ENCODE peak calls at places on chromosomes 7 and 10, in four cellular contexts. E is fibroblast of lung, U is amygdala, F is HEK293T. J is an unnamed sample.
A peak's percentile ranks its signal among the peaks of the same experiment; 100 is the strongest.

GRCh38 chr7:12066561-12066960 is 144.5 kb upstream of the TMEM106B start:
- DNase-seq in E (no peak), U (no peak), F (no peak), J (no peak)

GRCh38 chr7:42492895-42493294 is 255.9 kb upstream of the GLI3 start:
- DNase-seq in E (no peak), U (no peak), F (no peak), J (no peak)

GRCh38 chr7:131244259-131244852 is 83.3 kb upstream of the MKLN1 start:
- DNase-seq in E (peak; percentile 94), U (no peak), F (no peak), J (peak; percentile 96)

GRCh38 chr7:8251195-8251594 is 10.8 kb downstream of the ICA1 start:
- DNase-seq in E (no peak), U (no peak), F (no peak), J (peak; percentile 8)

GRCh38 chr10:86757110-86757790 is 831 bp downstream of the BMPR1A start:
- DNase-seq in E (peak; percentile 70), U (peak; percentile 60), F (peak; percentile 25), J (peak; percentile 72)

GRCh38 chr7:142813262-142813661 is 41.6 kb upstream of the EPHB6 start:
- DNase-seq in E (no peak), U (no peak), F (no peak), J (peak; percentile 88)

GRCh38 chr10:31768467-31768866 is 160.2 kb downstream of the ARHGAP12 start:
- DNase-seq in E (peak; percentile 89), U (no peak), F (no peak), J (peak; percentile 69)

GRCh38 chr7:31105256-31105950 is 53.3 kb downstream of the ADCYAP1R1 start:
- DNase-seq in E (no peak), U (no peak), F (no peak), J (no peak)

GRCh38 chr10:85646312-85646711 is 720.3 kb downstream of the GRID1 start:
- DNase-seq in E (no peak), U (no peak), F (no peak), J (no peak)

GRCh38 chr10:99560277-99561126 is 27.8 kb downstream of the NKX2-3 start:
- DNase-seq in E (peak; percentile 47), U (no peak), F (peak; percentile 84), J (peak; percentile 59)

GRCh38 chr7:157962458-157963306 is 624.9 kb downstream of the PTPRN2 start:
- DNase-seq in E (no peak), U (no peak), F (no peak), J (no peak)

GRCh38 chr7:79420464-79420863 is 33.0 kb downstream of the MAGI2 start:
- DNase-seq in E (peak; percentile 99), U (no peak), F (peak; percentile 28), J (peak; percentile 89)

GRCh38 chr10:36676321-36677169 is 448.9 kb upstream of the ANKRD30A start:
- DNase-seq in E (peak; percentile 26), U (no peak), F (no peak), J (peak; percentile 31)

GRCh38 chr10:104277785-104278184 is 8.8 kb downstream of the GSTO2 start:
- DNase-seq in E (no peak), U (no peak), F (no peak), J (no peak)

GRCh38 chr10:1347525-1347924 is 291.3 kb downstream of the WDR37 start:
- DNase-seq in E (no peak), U (no peak), F (no peak), J (no peak)

GRCh38 chr10:103066141-103067098 is 126.7 kb downstream of the NT5C2 start:
- DNase-seq in E (no peak), U (no peak), F (no peak), J (no peak)

GRCh38 chr7:179209-179681 is 13.1 kb upstream of the FAM20C start:
- DNase-seq in E (no peak), U (no peak), F (no peak), J (no peak)

GRCh38 chr10:86399879-86400704 is 33.5 kb upstream of the GRID1 start:
- DNase-seq in E (peak; percentile 92), U (peak; percentile 91), F (peak; percentile 94), J (peak; percentile 96)

GRCh38 chr10:10854715-10855114 is 163.0 kb upstream of the CELF2 start:
- DNase-seq in E (no peak), U (no peak), F (no peak), J (no peak)

GRCh38 chr7:44463169-44463808 is 27.2 kb downstream of the NUDCD3 start:
- DNase-seq in E (peak; percentile 26), U (no peak), F (no peak), J (peak; percentile 50)

GRCh38 chr7:29328811-29329210 is 134.2 kb downstream of the CHN2 start:
- DNase-seq in E (peak; percentile 31), U (no peak), F (no peak), J (no peak)

GRCh38 chr7:125747966-125748365 is 818.3 kb upstream of the POT1 start:
- DNase-seq in E (no peak), U (no peak), F (no peak), J (no peak)

GRCh38 chr7:120770206-120770605 is 87.7 kb downstream of the TSPAN12 start:
- DNase-seq in E (no peak), U (no peak), F (no peak), J (no peak)

GRCh38 chr7:36188266-36188665 is 35.2 kb downstream of the EEPD1 start:
- DNase-seq in E (no peak), U (peak; percentile 19), F (no peak), J (no peak)

GRCh38 chr10:20114179-20114578 is 297.9 kb downstream of the PLXDC2 start:
- DNase-seq in E (no peak), U (no peak), F (no peak), J (no peak)

GRCh38 chr7:129188372-129188891 is at the start of gene SMO:
- DNase-seq in E (peak; percentile 42), U (peak; percentile 48), F (peak; percentile 69), J (no peak)

GRCh38 chr7:31734456-31734855 is 47.4 kb downstream of the PPP1R17 start:
- DNase-seq in E (no peak), U (no peak), F (no peak), J (no peak)

GRCh38 chr7:28941633-28942032 is 16.5 kb downstream of the TRIL start:
- DNase-seq in E (no peak), U (no peak), F (no peak), J (no peak)

GRCh38 chr7:157522189-157522588 is 185.4 kb downstream of the DNAJB6 start:
- DNase-seq in E (no peak), U (no peak), F (no peak), J (no peak)

GRCh38 chr10:43202657-43203490 is 64.0 kb downstream of the RASGEF1A start:
- DNase-seq in E (no peak), U (no peak), F (no peak), J (no peak)

GRCh38 chr7:102099474-102099873 is 187.2 kb upstream of the SH2B2 start:
- DNase-seq in E (no peak), U (no peak), F (no peak), J (no peak)

GRCh38 chr7:99531354-99531765 is 20.6 kb downstream of the FAM200A start:
- DNase-seq in E (peak; percentile 26), U (no peak), F (no peak), J (peak; percentile 3)

GRCh38 chr7:51060536-51060935 is 256.1 kb downstream of the COBL start:
- DNase-seq in E (no peak), U (no peak), F (no peak), J (peak; percentile 29)

GRCh38 chr7:147519062-147519461 is 1071.5 kb upstream of the C7orf33 start:
- DNase-seq in E (peak; percentile 8), U (no peak), F (no peak), J (peak; percentile 7)

GRCh38 chr10:34526186-34526585 is 288.9 kb downstream of the PARD3 start:
- DNase-seq in E (no peak), U (no peak), F (no peak), J (peak; percentile 85)

GRCh38 chr7:7868245-7868899 is 100.2 kb upstream of the GLCCI1 start:
- DNase-seq in E (no peak), U (no peak), F (no peak), J (no peak)

GRCh38 chr10:130232361-130233360 is 96.5 kb downstream of the GLRX3 start:
- DNase-seq in E (no peak), U (no peak), F (no peak), J (no peak)

GRCh38 chr10:63720072-63720537 is 198.9 kb downstream of the REEP3 start:
- DNase-seq in E (peak; percentile 64), U (no peak), F (peak; percentile 38), J (peak; percentile 66)

GRCh38 chr10:122485670-122486069 is 24.3 kb downstream of the HTRA1 start:
- DNase-seq in E (peak; percentile 75), U (no peak), F (no peak), J (peak; percentile 69)

J was measured in cardiac fibroblast.